ENCODE peak calls at places on chromosome 12, in six cellular contexts. One of them, this sample, is unnamed.

GRCh38 chr12:1044697-1045096 is 53.7 kb downstream of the ERC1 start:
- DNase-seq in uterus: no peak
- DNase-seq in AG04449: peak
- DNase-seq in HFF-Myc: no peak
- DNase-seq in ovary: no peak
- DNase-seq in A549: no peak
- DNase-seq in this sample: no peak

GRCh38 chr12:68784015-68784414 is 24.0 kb upstream of the MDM2 start:
- DNase-seq in uterus: no peak
- DNase-seq in AG04449: no peak
- DNase-seq in HFF-Myc: no peak
- DNase-seq in ovary: no peak
- DNase-seq in A549: no peak
- DNase-seq in this sample: no peak

GRCh38 chr12:25670076-25671055 is 117.3 kb upstream of the LMNTD1 start:
- DNase-seq in uterus: no peak
- DNase-seq in AG04449: no peak
- DNase-seq in HFF-Myc: no peak
- DNase-seq in ovary: no peak
- DNase-seq in A549: no peak
- DNase-seq in this sample: no peak

GRCh38 chr12:111766608-111767361 is at the start of gene ALDH2:
- DNase-seq in uterus: peak
- DNase-seq in AG04449: no peak
- DNase-seq in HFF-Myc: no peak
- DNase-seq in ovary: peak
- DNase-seq in A549: peak
- DNase-seq in this sample: no peak

GRCh38 chr12:6052940-6053329 is 71.5 kb downstream of the VWF start:
- DNase-seq in uterus: no peak
- DNase-seq in AG04449: no peak
- DNase-seq in HFF-Myc: no peak
- DNase-seq in ovary: no peak
- DNase-seq in A549: no peak
- DNase-seq in this sample: no peak

GRCh38 chr12:22313276-22313995 is 21.1 kb downstream of the ST8SIA1 start:
- DNase-seq in uterus: no peak
- DNase-seq in AG04449: no peak
- DNase-seq in HFF-Myc: no peak
- DNase-seq in ovary: no peak
- DNase-seq in A549: no peak
- DNase-seq in this sample: no peak

GRCh38 chr12:96195845-96196451 is 1.8 kb downstream of the ELK3 start:
- DNase-seq in uterus: peak
- DNase-seq in AG04449: no peak
- DNase-seq in HFF-Myc: no peak
- DNase-seq in ovary: no peak
- DNase-seq in A549: peak
- DNase-seq in this sample: no peak

GRCh38 chr12:41151789-41152188 is 36.3 kb upstream of the PDZRN4 start:
- DNase-seq in uterus: no peak
- DNase-seq in AG04449: no peak
- DNase-seq in HFF-Myc: no peak
- DNase-seq in ovary: no peak
- DNase-seq in A549: peak
- DNase-seq in this sample: no peak

GRCh38 chr12:67915335-67915851 is 73.9 kb upstream of the IFNG-AS1 start:
- DNase-seq in uterus: no peak
- DNase-seq in AG04449: no peak
- DNase-seq in HFF-Myc: no peak
- DNase-seq in ovary: no peak
- DNase-seq in A549: no peak
- DNase-seq in this sample: no peak

GRCh38 chr12:2376855-2377657 is 324.3 kb downstream of the CACNA1C start:
- DNase-seq in uterus: no peak
- DNase-seq in AG04449: no peak
- DNase-seq in HFF-Myc: no peak
- DNase-seq in ovary: no peak
- DNase-seq in A549: no peak
- DNase-seq in this sample: no peak

GRCh38 chr12:108576660-108577234 is 14.4 kb downstream of the ISCU start:
- DNase-seq in uterus: peak
- DNase-seq in AG04449: no peak
- DNase-seq in HFF-Myc: no peak
- DNase-seq in ovary: no peak
- DNase-seq in A549: no peak
- DNase-seq in this sample: no peak

GRCh38 chr12:39712334-39712733 is 92.7 kb upstream of the ABCD2 start:
- DNase-seq in uterus: no peak
- DNase-seq in AG04449: no peak
- DNase-seq in HFF-Myc: no peak
- DNase-seq in ovary: no peak
- DNase-seq in A549: no peak
- DNase-seq in this sample: no peak

GRCh38 chr12:19482036-19482435 is 42.7 kb downstream of the AEBP2 start:
- DNase-seq in uterus: no peak
- DNase-seq in AG04449: no peak
- DNase-seq in HFF-Myc: no peak
- DNase-seq in ovary: no peak
- DNase-seq in A549: no peak
- DNase-seq in this sample: no peak

GRCh38 chr12:51823875-51824565 is 24.5 kb downstream of the FIGNL2 start:
- DNase-seq in uterus: no peak
- DNase-seq in AG04449: peak
- DNase-seq in HFF-Myc: peak
- DNase-seq in ovary: no peak
- DNase-seq in A549: peak
- DNase-seq in this sample: no peak
- TF ChIP-seq CTCF in uterus: no peak
- TF ChIP-seq CTCF in AG04449: peak
- TF ChIP-seq CTCF in HFF-Myc: peak
- TF ChIP-seq CTCF in ovary: no peak
- TF ChIP-seq CTCF in A549: peak
- TF ChIP-seq CTCF in this sample: peak

GRCh38 chr12:47947273-47947672 is 16.1 kb upstream of the TMEM106C start:
- DNase-seq in uterus: no peak
- DNase-seq in AG04449: no peak
- DNase-seq in HFF-Myc: no peak
- DNase-seq in ovary: no peak
- DNase-seq in A549: no peak
- DNase-seq in this sample: no peak
- H3K4me3 ChIP-seq in uterus: no peak
- H3K4me3 ChIP-seq in AG04449: no peak
- H3K4me3 ChIP-seq in HFF-Myc: no peak
- H3K4me3 ChIP-seq in ovary: no peak
- H3K4me3 ChIP-seq in A549: no peak
- H3K4me3 ChIP-seq in this sample: no peak

GRCh38 chr12:115866909-115867525 is 410.5 kb downstream of the MED13L start:
- DNase-seq in uterus: no peak
- DNase-seq in AG04449: no peak
- DNase-seq in HFF-Myc: no peak
- DNase-seq in ovary: no peak
- DNase-seq in A549: peak
- DNase-seq in this sample: no peak
- TF ChIP-seq CTCF in uterus: no peak
- TF ChIP-seq CTCF in AG04449: no peak
- TF ChIP-seq CTCF in HFF-Myc: peak
- TF ChIP-seq CTCF in ovary: no peak
- TF ChIP-seq CTCF in A549: peak
- TF ChIP-seq CTCF in this sample: no peak

DNA sequence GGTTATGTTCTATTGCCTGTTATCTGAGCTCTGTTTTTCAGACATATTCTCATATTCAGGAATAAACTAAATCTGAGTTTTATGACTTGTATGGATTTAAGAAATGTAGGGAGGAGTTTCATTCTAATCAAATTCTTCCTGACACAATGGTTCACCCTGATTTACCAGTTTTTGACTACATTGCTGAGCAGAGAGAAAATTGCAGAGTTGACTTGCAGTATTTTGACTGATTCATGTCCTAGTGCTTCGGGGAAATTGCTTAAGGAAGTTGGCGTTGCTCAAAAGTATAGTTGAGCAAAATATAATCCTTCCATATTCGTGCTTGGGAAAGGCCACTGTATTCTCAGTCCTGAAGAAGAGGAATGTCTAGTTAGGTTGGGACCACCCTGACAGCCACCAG is 1.2 kb upstream of the TWF1 start:
- DNase-seq in uterus: no peak
- DNase-seq in AG04449: no peak
- DNase-seq in HFF-Myc: no peak
- DNase-seq in ovary: no peak
- DNase-seq in A549: no peak
- DNase-seq in this sample: no peak
- H3K4me3 ChIP-seq in uterus: no peak
- H3K4me3 ChIP-seq in AG04449: no peak
- H3K4me3 ChIP-seq in HFF-Myc: no peak
- H3K4me3 ChIP-seq in ovary: no peak
- H3K4me3 ChIP-seq in A549: no peak
- H3K4me3 ChIP-seq in this sample: no peak

GRCh38 chr12:23648546-23648945 is 300.9 kb downstream of the SOX5 start:
- DNase-seq in uterus: no peak
- DNase-seq in AG04449: no peak
- DNase-seq in HFF-Myc: no peak
- DNase-seq in ovary: no peak
- DNase-seq in A549: no peak
- DNase-seq in this sample: no peak
- TF ChIP-seq CTCF in uterus: no peak
- TF ChIP-seq CTCF in AG04449: no peak
- TF ChIP-seq CTCF in HFF-Myc: no peak
- TF ChIP-seq CTCF in ovary: no peak
- TF ChIP-seq CTCF in A549: no peak
- TF ChIP-seq CTCF in this sample: no peak

GRCh38 chr12:54215990-54216579 is 27.3 kb upstream of the SMUG1 start:
- DNase-seq in uterus: no peak
- DNase-seq in AG04449: no peak
- DNase-seq in HFF-Myc: no peak
- DNase-seq in ovary: peak
- DNase-seq in A549: peak
- DNase-seq in this sample: no peak
- H3K4me3 ChIP-seq in uterus: no peak
- H3K4me3 ChIP-seq in AG04449: no peak
- H3K4me3 ChIP-seq in HFF-Myc: no peak
- H3K4me3 ChIP-seq in ovary: no peak
- H3K4me3 ChIP-seq in A549: no peak
- H3K4me3 ChIP-seq in this sample: peak